ENCODE peak calls at places on chromosomes 16 and 17, in seven cellular contexts. K, W, R, F, M, O and Q are unnamed samples.

GRCh38 chr17:61401280-61402072 is 1.8 kb downstream of the TBX2 start:
- DNase-seq in F (no peak), O (peak), R (no peak), W (no peak), M (no peak), K (no peak), Q (no peak)

GRCh38 chr16:5944971-5945370 is 847.4 kb upstream of the EEF2KMT start:
- DNase-seq in W (no peak), R (no peak), M (peak), O (no peak), K (no peak), F (no peak), Q (no peak)

GRCh38 chr16:31377210-31377903 is 15.8 kb upstream of the ITGAD start:
- DNase-seq in R (no peak), K (no peak), M (no peak), O (no peak), W (no peak), F (no peak), Q (no peak)

GRCh38 chr17:47883589-47884426 is 12.2 kb upstream of the SP2 start:
- DNase-seq in O (no peak), F (no peak), M (no peak), K (peak), W (peak), R (no peak), Q (peak)

GRCh38 chr17:78034429-78035091 is 76.1 kb downstream of the TNRC6C start:
- DNase-seq in O (no peak), K (no peak), W (no peak), M (peak), F (no peak), R (peak), Q (no peak)

GRCh38 chr17:77778636-77779524 is 179.6 kb upstream of the TNRC6C start:
- DNase-seq in O (peak), F (peak), W (peak), R (no peak), K (peak), M (peak), Q (peak)

GRCh38 chr17:4365628-4366311 is 705 bp downstream of the UBE2G1 start:
- DNase-seq in R (no peak), M (no peak), K (peak), F (no peak), O (peak), W (peak), Q (no peak)

GRCh38 chr17:48282303-48282702 is 147.7 kb downstream of the SKAP1 start:
- DNase-seq in R (no peak), M (no peak), K (no peak), W (no peak), F (no peak), O (no peak), Q (no peak)

GRCh38 chr17:66915204-66915611 is 49.3 kb upstream of the CACNG4 start:
- DNase-seq in O (peak), W (peak), R (peak), F (no peak), M (peak), K (no peak), Q (peak)

GRCh38 chr16:12679660-12680272 is 123.9 kb downstream of the CPPED1 start:
- DNase-seq in M (no peak), R (no peak), O (no peak), W (no peak), K (no peak), F (no peak), Q (no peak)

GRCh38 chr17:83178533-83179201 is 99.3 kb downstream of the METRNL start:
- DNase-seq in O (peak), K (peak), W (no peak), M (no peak), F (no peak), R (no peak), Q (no peak)

GRCh38 chr16:87895641-87896141 is 26.4 kb upstream of the SLC7A5 start:
- DNase-seq in F (no peak), M (peak), W (no peak), R (no peak), O (no peak), K (no peak), Q (no peak)

GRCh38 chr16:57961538-57961937 is 9.4 kb downstream of the CNGB1 start:
- DNase-seq in K (no peak), R (no peak), F (no peak), W (no peak), M (no peak), O (no peak), Q (no peak)

GRCh38 chr17:68054296-68054900 is 18.9 kb downstream of the KPNA2 start:
- DNase-seq in M (peak), F (no peak), O (no peak), K (peak), R (no peak), W (no peak), Q (no peak)

GRCh38 chr17:29615048-29615385 is 7.7 kb downstream of the CORO6 start:
- DNase-seq in W (no peak), R (no peak), O (no peak), M (no peak), K (peak), F (no peak), Q (peak)

GRCh38 chr16:11374255-11374654 is 29.0 kb downstream of the RMI2 start:
- DNase-seq in M (no peak), O (no peak), W (no peak), K (no peak), R (no peak), F (no peak), Q (no peak)